ENCODE peak calls at places on chromosome 6, in seven cellular contexts. F, Z, I, G, U, W and Y are unnamed samples.

GRCh38 chr6:29742191-29742590 is 19.0 kb downstream of the HLA-F start:
- DNase-seq in F (no peak), Z (no peak), I (no peak), G (no peak), U (no peak), W (no peak), Y (no peak)

GRCh38 chr6:110816677-110817076 is 1.4 kb upstream of the CDK19 start:
- DNase-seq in F (no peak), Z (no peak), I (no peak), G (no peak), U (no peak), W (no peak), Y (no peak)

GRCh38 chr6:54646069-54646468 is 200.5 kb upstream of the FAM83B start:
- DNase-seq in F (no peak), Z (no peak), I (no peak), G (no peak), U (no peak), W (no peak), Y (no peak)

GRCh38 chr6:35140991-35141720 is at the start of gene TCP11:
- DNase-seq in F (no peak), Z (no peak), I (peak; percentile 23), G (no peak), U (no peak), W (no peak), Y (no peak)

GRCh38 chr6:136284909-136285308 is 4.7 kb downstream of the BCLAF1 start:
- DNase-seq in F (no peak), Z (no peak), I (peak; percentile 72), G (no peak), U (peak; percentile 66), W (peak; percentile 44), Y (no peak)

GRCh38 chr6:103872683-103873082 is 987.0 kb downstream of the HACE1 start:
- DNase-seq in F (peak; percentile 32), Z (no peak), I (no peak), G (no peak), U (no peak), W (no peak), Y (no peak)

GRCh38 chr6:161557333-161558107 is 283.7 kb upstream of the AGPAT4 start:
- DNase-seq in F (no peak), Z (peak; percentile 8), I (no peak), G (no peak), U (no peak), W (no peak), Y (no peak)

GRCh38 chr6:20892365-20892764 is 358.1 kb downstream of the CDKAL1 start:
- DNase-seq in F (no peak), Z (no peak), I (no peak), G (no peak), U (no peak), W (no peak), Y (no peak)

GRCh38 chr6:41451515-41452163 is 94.5 kb upstream of the FOXP4 start:
- DNase-seq in F (no peak), Z (no peak), I (peak; percentile 50), G (no peak), U (peak; percentile 57), W (no peak), Y (no peak)

GRCh38 chr6:136717297-136717990 is 74.8 kb downstream of the MAP3K5 start:
- DNase-seq in F (no peak), Z (no peak), I (no peak), G (peak; percentile 17), U (peak; percentile 23), W (peak; percentile 22), Y (no peak)

GRCh38 chr6:135586844-135587243 is 89.3 kb upstream of the AHI1 start:
- DNase-seq in F (no peak), Z (no peak), I (peak; percentile 85), G (peak; percentile 46), U (no peak), W (peak; percentile 62), Y (peak; percentile 95)

GRCh38 chr6:162343196-162343901 is 384.2 kb downstream of the PRKN start:
- DNase-seq in F (no peak), Z (no peak), I (no peak), G (peak; percentile 41), U (peak; percentile 20), W (no peak), Y (no peak)

GRCh38 chr6:37845930-37846329 is 26.4 kb downstream of the ZFAND3 start:
- DNase-seq in F (no peak), Z (no peak), I (no peak), G (no peak), U (no peak), W (no peak), Y (no peak)

GRCh38 chr6:167119680-167120556 is 3.0 kb upstream of the CCR6 start:
- DNase-seq in F (no peak), Z (no peak), I (no peak), G (no peak), U (no peak), W (no peak), Y (no peak)

GRCh38 chr6:88982720-88983119 is 19.3 kb upstream of the RNGTT start:
- DNase-seq in F (peak; percentile 32), Z (no peak), I (peak; percentile 67), G (peak; percentile 73), U (peak; percentile 89), W (peak; percentile 84), Y (peak; percentile 90)

GRCh38 chr6:144581807-144582537 is 296.8 kb downstream of the UTRN start:
- DNase-seq in F (peak; percentile 11), Z (peak; percentile 1), I (peak; percentile 30), G (peak; percentile 60), U (peak; percentile 57), W (peak; percentile 46), Y (no peak)

GRCh38 chr6:55794136-55794812 is 81.1 kb downstream of the BMP5 start:
- DNase-seq in F (no peak), Z (no peak), I (peak; percentile 54), G (no peak), U (peak; percentile 51), W (peak; percentile 87), Y (peak; percentile 28)

GRCh38 chr6:101761124-101761601 is 367.7 kb downstream of the GRIK2 start:
- DNase-seq in F (no peak), Z (no peak), I (peak; percentile 97), G (no peak), U (peak; percentile 84), W (no peak), Y (no peak)

GRCh38 chr6:53064726-53065265 is 408 bp upstream of the FBXO9 start:
- DNase-seq in F (peak; percentile 90), Z (peak; percentile 93), I (peak; percentile 98), G (peak; percentile 97), U (peak; percentile 98), W (peak; percentile 99), Y (peak; percentile 96)

GRCh38 chr6:148144917-148145521 is 197.6 kb upstream of the SASH1 start:
- DNase-seq in F (peak; percentile 72), Z (peak; percentile 60), I (peak; percentile 66), G (peak; percentile 88), U (peak; percentile 76), W (peak; percentile 79), Y (peak; percentile 51)